ENCODE peak calls at places on chromosomes 16 and 17, in nine cellular contexts. K is left ventricle myocardium inferior, U is PC-3, I is DND-41, D is colonic mucosa, M is kidney, A is fibroblast of lung, H is thoracic aorta, E is pancreas. J is an unnamed sample. For H3K4me1, the result is how much of the 10 kb centered on the place peaks cover.

GRCh38 chr17:80393491-80393890 is 21.5 kb upstream of the ENDOV start:
- DNase-seq in H (no peak), U (no peak), E (no peak), A (no peak), K (no peak), M (no peak), I (no peak), D (no peak), J (no peak)

GRCh38 chr16:4200000-4200780 is 41.7 kb downstream of the SRL start:
- DNase-seq in A (peak), K (peak), E (peak), I (peak), U (peak), M (peak), H (no peak), D (peak), J (no peak)

GRCh38 chr16:73797115-73797514 is 499.5 kb upstream of the PSMD7 start:
- DNase-seq in H (no peak), U (no peak), K (no peak), D (no peak), E (no peak), M (no peak), A (no peak), I (no peak), J (no peak)

GRCh38 chr16:2515180-2515803 is 1.5 kb downstream of the ATP6V0C start:
- DNase-seq in D (peak), H (no peak), U (no peak), M (peak), I (no peak), E (no peak), K (no peak), A (no peak), J (no peak)

GRCh38 chr17:27247071-27247957 is 46.6 kb upstream of the WSB1 start:
- DNase-seq in E (peak), I (no peak), A (peak), H (no peak), K (peak), D (peak), M (peak), U (peak), J (no peak)

GRCh38 chr16:80846275-80847013 is 42.0 kb upstream of the CDYL2 start:
- DNase-seq in I (no peak), E (no peak), H (no peak), U (no peak), M (no peak), D (no peak), K (no peak), A (no peak), J (no peak)

GRCh38 chr17:47621293-47622178 is 28.2 kb upstream of the KPNB1 start:
- DNase-seq in K (no peak), D (no peak), E (no peak), A (peak), I (no peak), H (no peak), U (peak), M (peak), J (no peak)

GRCh38 chr16:74887084-74887483 is 97.8 kb downstream of the WDR59 start:
- DNase-seq in I (no peak), U (no peak), K (no peak), E (no peak), M (no peak), D (no peak), A (no peak), H (no peak), J (no peak)

GRCh38 chr16:21083729-21084268 is 66.8 kb downstream of the DNAH3 start:
- DNase-seq in M (peak), U (peak), E (peak), D (peak), H (peak), K (peak), A (peak), I (peak), J (no peak)

GRCh38 chr17:64964796-64965195 is 45.5 kb upstream of the LRRC37A3 start:
- DNase-seq in D (no peak), E (no peak), M (no peak), K (no peak), I (no peak), H (no peak), A (no peak), U (no peak), J (no peak)

GRCh38 chr17:46730026-46730425 is 88.5 kb downstream of the WNT3 start:
- DNase-seq in H (no peak), M (no peak), D (no peak), A (no peak), K (no peak), U (no peak), I (no peak), E (no peak), J (no peak)

GRCh38 chr17:17899486-17899885 is 62.7 kb upstream of the SREBF1 start:
- DNase-seq in K (no peak), I (no peak), M (peak), D (no peak), H (no peak), E (no peak), A (no peak), U (no peak), J (no peak)

GRCh38 chr16:54231336-54231735 is 55.3 kb downstream of the IRX3 start:
- DNase-seq in K (no peak), D (no peak), I (no peak), M (no peak), A (no peak), E (no peak), H (no peak), U (no peak), J (no peak)

GRCh38 chr16:1082266-1082951 is 9.9 kb downstream of the SSTR5 start:
- DNase-seq in H (no peak), U (peak), K (no peak), E (no peak), A (no peak), I (no peak), M (peak), D (no peak), J (no peak)

GRCh38 chr17:81918762-81919545 is 978 bp upstream of the SIRT7 start:
- DNase-seq in M (no peak), A (no peak), U (peak), D (peak), K (no peak), H (no peak), E (no peak), I (no peak), J (no peak)

GRCh38 chr17:81914103-81914850 is 3.1 kb upstream of the PCYT2 start:
- DNase-seq in H (no peak), A (no peak), K (no peak), D (no peak), E (no peak), U (no peak), I (no peak), M (no peak), J (no peak)

GRCh38 chr17:81920612-81921530 is 2.9 kb upstream of the SIRT7 start:
- DNase-seq in D (no peak), E (no peak), U (no peak), I (no peak), K (no peak), M (no peak), A (peak), H (no peak), J (no peak)

GRCh38 chr17:81915331-81915730 is 2.6 kb downstream of the SIRT7 start:
- DNase-seq in H (no peak), U (no peak), I (no peak), D (no peak), K (no peak), M (no peak), E (no peak), A (no peak), J (no peak)

DNA sequence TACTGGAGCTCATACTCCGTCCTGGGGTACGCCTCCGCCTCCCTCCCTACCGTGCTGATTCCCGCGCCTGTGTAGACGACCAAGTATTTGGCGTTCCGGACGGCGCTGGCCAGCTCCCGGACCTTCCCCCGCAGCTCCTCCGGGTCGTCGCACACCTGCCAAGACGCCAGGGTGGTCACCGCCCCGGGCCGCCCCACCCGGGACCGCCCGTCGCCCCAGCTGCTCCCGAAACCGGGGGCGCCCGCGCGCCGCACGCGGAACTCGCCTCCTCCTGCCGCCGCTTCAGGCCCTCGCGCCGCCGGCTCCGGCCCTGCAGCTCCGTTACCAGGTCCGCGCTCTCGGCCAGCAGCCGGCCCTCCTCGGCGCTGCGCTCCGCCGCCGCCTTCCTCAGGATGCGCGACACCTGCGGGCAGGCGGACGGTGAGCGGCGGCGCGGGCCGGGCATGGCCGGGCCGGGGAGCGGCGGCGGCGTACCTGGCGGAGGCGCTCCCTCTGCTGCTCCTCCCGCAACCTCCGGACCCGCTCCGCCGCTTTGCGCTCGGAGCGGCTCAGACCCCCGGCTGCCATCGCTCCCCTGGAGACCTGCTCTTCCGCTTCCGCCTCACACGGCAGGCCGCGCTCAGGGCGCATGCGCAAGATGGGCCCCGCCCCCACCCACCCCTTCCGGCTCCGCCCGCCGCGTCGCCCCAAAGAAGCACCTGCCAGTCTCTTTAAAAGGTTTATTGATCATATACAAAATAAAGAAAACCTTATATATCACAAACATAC is at the start of gene SIRT7:
- DNase-seq in K (peak), M (peak), H (no peak), I (peak), E (peak), U (peak), D (peak), A (peak), J (peak)
- H3K4me1 ChIP-seq in K (half or more), M (under half), H (under half), I (under half), E (under half), U (under half), D (under half), A (under half), J (under half)

DNA sequence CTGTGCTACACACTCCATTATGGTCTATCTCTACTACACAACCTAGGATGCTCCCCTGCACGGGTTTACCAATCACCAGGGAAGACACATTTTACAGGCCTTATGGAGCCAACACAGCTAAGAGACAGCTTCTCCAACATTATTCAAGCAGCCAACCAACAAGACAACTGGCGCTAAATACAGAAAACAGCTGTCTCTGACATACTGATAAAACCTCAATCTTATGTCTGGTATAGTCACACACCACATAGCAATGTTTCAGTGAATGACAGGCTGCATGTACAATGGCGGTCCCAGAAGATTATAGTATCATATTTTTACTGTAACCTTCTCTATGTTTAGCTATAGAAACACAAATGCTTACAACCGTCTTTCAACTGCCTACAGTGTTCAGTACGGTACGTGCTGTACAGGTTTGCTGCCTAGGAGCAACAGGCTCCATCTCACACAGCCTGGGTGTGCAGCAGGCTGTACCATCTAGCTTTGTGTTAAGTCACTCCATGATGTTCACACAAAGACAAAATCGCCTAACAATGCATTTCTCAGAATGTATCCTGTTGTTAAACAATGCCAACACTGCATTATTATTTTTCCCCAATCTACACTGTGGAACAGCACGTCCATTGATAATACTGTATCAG is 10.9 kb downstream of the USP22 start:
- DNase-seq in U (no peak), K (no peak), E (no peak), D (no peak), H (no peak), A (peak), I (no peak), M (no peak), J (no peak)
- H3K4me3 ChIP-seq in U (no peak), K (no peak), E (no peak), D (no peak), H (no peak), A (no peak), I (no peak), M (no peak), J (no peak)

GRCh38 chr17:35790826-35791225 is 4.6 kb downstream of the MMP28 start:
- DNase-seq in A (no peak), H (no peak), K (no peak), U (peak), M (no peak), D (no peak), E (no peak), I (no peak), J (no peak)

GRCh38 chr17:35791681-35792350 is 3.6 kb downstream of the MMP28 start:
- DNase-seq in H (no peak), U (no peak), M (no peak), A (no peak), K (no peak), E (no peak), I (no peak), D (no peak), J (no peak)

GRCh38 chr17:35786941-35787432 is 8.5 kb downstream of the MMP28 start:
- DNase-seq in U (peak), E (no peak), K (no peak), A (peak), D (no peak), M (no peak), I (no peak), H (no peak), J (no peak)

GRCh38 chr17:35789044-35789443 is 6.4 kb downstream of the MMP28 start:
- DNase-seq in I (no peak), E (no peak), A (no peak), H (no peak), U (no peak), K (no peak), M (no peak), D (no peak), J (no peak)

DNA sequence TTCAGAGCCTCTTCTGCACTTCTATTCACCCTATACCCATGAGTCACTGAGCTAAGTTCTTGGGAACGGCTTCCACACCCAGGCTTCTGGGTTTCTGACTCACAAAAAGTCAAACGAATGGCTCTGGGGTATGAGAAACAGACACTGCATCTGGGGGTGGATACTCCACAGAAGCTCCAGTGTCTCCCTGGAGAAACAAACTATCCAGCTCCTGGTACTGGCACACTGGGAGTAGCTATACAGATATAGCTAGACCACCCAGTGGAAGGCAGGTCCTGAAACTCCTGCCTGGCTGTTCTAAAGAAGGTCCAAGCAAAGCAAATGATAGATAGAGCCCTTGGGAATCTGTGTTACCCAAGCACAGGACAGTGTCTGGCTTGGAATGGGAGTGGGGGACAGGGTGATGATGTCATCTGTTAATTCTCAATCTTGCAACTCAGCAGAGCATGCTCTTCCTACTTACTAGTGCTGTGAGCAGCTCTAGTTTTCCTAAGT is 6.9 kb downstream of the MMP28 start:
- DNase-seq in H (no peak), E (no peak), I (no peak), K (no peak), D (no peak), U (peak), A (peak), M (no peak), J (no peak)
- H3K27ac ChIP-seq in H (peak), E (no peak), I (no peak), K (peak), D (peak), U (peak), A (peak), M (no peak), J (no peak)

DNA sequence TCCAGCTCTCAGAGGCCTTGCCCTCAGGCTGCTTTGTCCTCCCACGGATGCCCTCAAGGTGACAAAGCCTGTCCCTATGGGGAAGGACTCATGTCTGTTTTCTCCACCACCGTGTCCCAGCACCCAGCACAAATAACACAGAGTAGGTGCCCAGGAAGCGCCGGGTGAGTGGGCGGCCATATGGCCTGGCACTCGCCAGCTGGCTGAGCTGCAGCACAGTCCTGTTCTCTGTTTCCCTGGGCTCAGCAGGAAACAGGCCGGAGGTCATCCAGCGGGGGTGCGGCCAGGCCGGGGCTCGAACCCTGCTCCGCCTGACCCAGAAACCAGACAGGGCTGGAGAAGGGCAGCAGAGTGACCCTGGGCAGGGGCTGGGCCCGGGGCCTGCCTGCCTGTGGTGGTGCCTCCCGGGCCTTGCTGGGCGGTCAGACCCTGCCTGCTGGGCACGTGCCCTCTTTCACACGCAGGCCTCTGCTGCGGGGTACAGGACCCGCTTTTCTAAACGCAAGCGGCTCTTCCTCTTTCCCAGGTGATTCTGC is 139.0 kb upstream of the CIBAR2 start:
- DNase-seq in M (no peak), H (no peak), A (no peak), E (no peak), U (no peak), D (no peak), I (no peak), K (no peak), J (no peak)
- H3K4me1 ChIP-seq in M (under half), H (under half), A (under half), E (under half), U (under half), D (under half), I (under half), K (under half), J (under half)

DNA sequence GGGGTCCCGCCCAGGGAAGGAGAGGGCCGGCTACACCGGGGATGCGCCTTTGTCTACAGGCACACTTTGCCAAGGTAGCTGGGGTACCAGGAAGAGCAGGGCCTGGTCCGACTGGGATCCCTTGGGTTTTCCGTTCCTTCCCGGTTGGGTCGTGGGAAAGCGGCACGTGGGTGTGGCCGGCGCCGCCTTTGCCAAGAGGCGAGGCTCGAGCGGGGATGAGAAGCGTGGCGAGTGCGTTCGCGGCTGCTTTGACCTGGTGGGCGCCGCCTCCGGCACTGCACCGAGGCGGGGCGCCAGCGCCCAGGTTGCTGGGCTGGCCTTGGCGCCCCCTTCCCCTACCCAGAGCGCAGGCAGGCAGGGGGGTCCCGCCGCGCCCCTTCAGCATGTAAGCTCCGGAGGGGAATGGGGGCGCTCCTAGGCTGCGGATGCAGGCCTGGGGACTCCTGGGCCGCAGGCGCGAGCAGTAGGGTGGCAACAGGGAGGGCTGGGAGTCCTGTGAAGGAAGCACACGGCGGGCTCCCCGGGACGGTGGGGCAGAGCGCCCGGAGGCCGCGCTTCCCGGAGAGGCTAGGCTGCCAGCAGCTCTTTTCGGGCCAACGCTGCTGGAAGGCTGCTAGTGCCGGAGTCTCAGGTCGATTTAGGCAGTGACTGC is 2.0 kb downstream of the HAS3 start:
- DNase-seq in K (peak), I (no peak), A (peak), M (no peak), E (peak), H (no peak), D (peak), U (peak), J (no peak)
- H3K4me3 ChIP-seq in K (peak), I (no peak), A (peak), M (peak), E (peak), H (peak), D (peak), U (peak), J (peak)

DNA sequence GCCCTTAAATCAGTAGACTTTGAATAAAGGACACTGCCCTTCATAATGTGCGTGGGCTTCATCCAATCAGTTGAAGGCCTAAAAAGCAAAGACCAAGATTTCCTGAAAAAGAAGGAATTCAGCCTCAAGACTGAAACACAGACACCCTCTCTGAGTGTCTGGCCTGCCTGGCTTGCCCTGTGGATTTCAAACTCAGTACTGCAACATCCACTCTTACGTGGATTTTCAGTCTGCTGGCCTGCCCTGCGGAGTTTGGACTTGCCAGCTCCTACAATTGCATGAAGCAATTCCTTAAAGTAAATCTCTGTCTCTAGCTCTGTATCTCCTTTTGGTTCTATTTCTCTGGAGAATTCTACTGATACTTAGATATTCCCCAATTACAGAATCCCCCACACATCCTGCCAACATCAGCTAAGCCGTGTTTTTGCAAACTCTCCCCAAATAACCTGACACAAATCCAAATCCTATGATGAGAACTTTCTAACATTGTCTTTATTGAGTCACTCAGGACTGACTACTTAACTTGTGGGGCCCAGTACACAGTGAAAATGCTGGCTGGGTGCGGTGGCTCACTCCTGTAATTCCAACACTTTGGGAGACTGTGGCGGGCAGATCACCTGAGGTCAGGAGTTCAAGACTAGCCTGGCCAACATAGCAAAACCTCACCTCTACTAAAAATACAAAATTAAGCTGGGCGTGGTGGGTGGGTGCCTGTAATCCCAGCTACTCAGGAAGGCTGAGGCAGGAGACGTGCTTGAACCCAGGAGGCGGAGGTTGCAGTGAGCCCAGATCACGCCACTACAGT is 7.2 kb upstream of the TNFRSF17 start:
- DNase-seq in E (no peak), I (no peak), U (no peak), K (no peak), H (no peak), D (no peak), A (no peak), M (no peak), J (no peak)
- H3K27ac ChIP-seq in E (no peak), I (no peak), U (no peak), K (no peak), H (no peak), D (no peak), A (no peak), M (no peak), J (no peak)